ENCODE peak calls at places on chromosome 14, in ten cellular contexts. G is left cardiac atrium; Z is iris pigment epithelial cell; R is MCF 10A; X is SK-MEL-5; B is effector CD4-positive, alpha-beta T cell; K is stimulated activated CD8-positive, alpha-beta memory T cell treated with anti-CD3 and anti-CD28 coated beads, Interleukin-4, amount 100 ng/mL, for 48 hours; Q is cardiac muscle cell; U is stimulated activated CD4-positive, alpha-beta T cell treated with anti-CD3 and anti-CD28 coated beads, Interleukin-4, amount 100 ng/mL, for 4 hours; Y is body of pancreas. V is an unnamed sample.

GRCh38 chr14:69354383-69355154 is 43.5 kb downstream of the ERH start:
- DNase-seq in G (no peak), Z (peak; percentile 11), R (no peak), X (no peak), B (peak; percentile 24), K (peak; percentile 78), Q (no peak), U (peak; percentile 59), Y (no peak), V (peak; percentile 32)

GRCh38 chr14:89575386-89576061 is 158.5 kb upstream of the FOXN3 start:
- DNase-seq in G (no peak), Z (no peak), R (no peak), X (no peak), B (no peak), K (no peak), Q (no peak), U (no peak), Y (no peak), V (no peak)

GRCh38 chr14:22432348-22432976 is 156.6 kb downstream of the DAD1 start:
- DNase-seq in G (no peak), Z (peak; percentile 96), R (peak; percentile 97), X (peak; percentile 90), B (no peak), K (no peak), Q (peak; percentile 97), U (no peak), Y (peak; percentile 67), V (peak; percentile 77)

GRCh38 chr14:59427653-59428578 is 37.3 kb downstream of the GPR135 start:
- DNase-seq in G (peak; percentile 62), Z (peak; percentile 49), R (no peak), X (no peak), B (no peak), K (no peak), Q (peak; percentile 69), U (no peak), Y (no peak), V (no peak)

GRCh38 chr14:59346796-59347510 is 118.2 kb downstream of the GPR135 start:
- DNase-seq in G (no peak), Z (peak; percentile 66), R (no peak), X (no peak), B (no peak), K (no peak), Q (no peak), U (no peak), Y (no peak), V (no peak)

GRCh38 chr14:98754343-98755025 is 517.5 kb downstream of the BCL11B start:
- DNase-seq in G (no peak), Z (no peak), R (peak; percentile 85), X (peak; percentile 9), B (no peak), K (no peak), Q (no peak), U (no peak), Y (no peak), V (no peak)

GRCh38 chr14:61120576-61120975 is 139.5 kb downstream of the SLC38A6 start:
- DNase-seq in G (no peak), Z (no peak), R (no peak), X (no peak), B (no peak), K (no peak), Q (no peak), U (no peak), Y (no peak), V (no peak)

GRCh38 chr14:64966976-64967375 is 5.2 kb downstream of the RAB15 start:
- DNase-seq in G (no peak), Z (no peak), R (no peak), X (no peak), B (no peak), K (no peak), Q (no peak), U (no peak), Y (no peak), V (no peak)

GRCh38 chr14:60951781-60952435 is 29.0 kb downstream of the TRMT5 start:
- DNase-seq in G (no peak), Z (no peak), R (no peak), X (no peak), B (no peak), K (no peak), Q (no peak), U (no peak), Y (no peak), V (no peak)

GRCh38 chr14:24060984-24061913 is 9.4 kb downstream of the CARMIL3 start:
- DNase-seq in G (no peak), Z (no peak), R (no peak), X (no peak), B (no peak), K (no peak), Q (no peak), U (no peak), Y (peak; percentile 55), V (no peak)

GRCh38 chr14:67633451-67634154 is 13.9 kb downstream of the ARG2 start:
- DNase-seq in G (no peak), Z (no peak), R (no peak), X (no peak), B (no peak), K (no peak), Q (no peak), U (no peak), Y (no peak), V (no peak)

GRCh38 chr14:102945346-102946130 is 23.1 kb downstream of the AMN start:
- DNase-seq in G (no peak), Z (no peak), R (no peak), X (no peak), B (no peak), K (no peak), Q (no peak), U (no peak), Y (no peak), V (no peak)

GRCh38 chr14:21529515-21529914 is 3.4 kb upstream of the SALL2 start:
- DNase-seq in G (no peak), Z (no peak), R (no peak), X (no peak), B (no peak), K (no peak), Q (no peak), U (no peak), Y (no peak), V (no peak)

GRCh38 chr14:50347521-50347920 is 35.4 kb downstream of the DMAC2L start:
- DNase-seq in G (no peak), Z (peak; percentile 81), R (peak; percentile 35), X (peak; percentile 24), B (no peak), K (no peak), Q (peak; percentile 75), U (no peak), Y (peak; percentile 28), V (no peak)

GRCh38 chr14:23025181-23025788 is 9.4 kb downstream of the PSMB5 start:
- DNase-seq in G (no peak), Z (no peak), R (no peak), X (no peak), B (no peak), K (no peak), Q (no peak), U (no peak), Y (no peak), V (no peak)

GRCh38 chr14:28596336-28596735 is 170.3 kb upstream of the FOXG1 start:
- DNase-seq in G (no peak), Z (peak; percentile 76), R (peak; percentile 77), X (peak; percentile 19), B (no peak), K (no peak), Q (peak; percentile 74), U (no peak), Y (no peak), V (no peak)

GRCh38 chr14:90545966-90546751 is 149.3 kb downstream of the CALM1 start:
- DNase-seq in G (peak; percentile 49), Z (no peak), R (no peak), X (no peak), B (no peak), K (no peak), Q (no peak), U (no peak), Y (peak; percentile 52), V (no peak)

GRCh38 chr14:105257464-105257863 is 9.1 kb downstream of the BTBD6 start:
- DNase-seq in G (no peak), Z (no peak), R (no peak), X (no peak), B (no peak), K (no peak), Q (no peak), U (no peak), Y (no peak), V (peak; percentile 95)

GRCh38 chr14:51846631-51847488 is 13.6 kb upstream of the GNG2 start:
- DNase-seq in G (peak; percentile 40), Z (peak; percentile 74), R (no peak), X (no peak), B (peak; percentile 84), K (peak; percentile 89), Q (peak; percentile 86), U (peak; percentile 57), Y (peak; percentile 36), V (peak; percentile 67)

GRCh38 chr14:104977681-104978647 is at the start of gene AHNAK2:
- DNase-seq in G (peak; percentile 89), Z (peak; percentile 75), R (peak; percentile 76), X (peak; percentile 77), B (peak; percentile 32), K (peak; percentile 69), Q (peak; percentile 79), U (peak; percentile 61), Y (peak; percentile 85), V (peak; percentile 75)

GRCh38 chr14:26163761-26164160 is 434.1 kb downstream of the NOVA1 start:
- DNase-seq in G (no peak), Z (peak; percentile 58), R (no peak), X (peak; percentile 71), B (no peak), K (no peak), Q (peak; percentile 66), U (no peak), Y (no peak), V (no peak)

GRCh38 chr14:22474730-22475351 is 114.2 kb downstream of the DAD1 start:
- DNase-seq in G (no peak), Z (peak; percentile 54), R (no peak), X (no peak), B (no peak), K (no peak), Q (peak; percentile 36), U (no peak), Y (no peak), V (no peak)

GRCh38 chr14:51539571-51540037 is 112.1 kb upstream of the FRMD6 start:
- DNase-seq in G (no peak), Z (peak; percentile 90), R (peak; percentile 81), X (no peak), B (no peak), K (no peak), Q (peak; percentile 77), U (no peak), Y (no peak), V (no peak)

GRCh38 chr14:25006961-25007795 is 42.8 kb downstream of the STXBP6 start:
- DNase-seq in G (no peak), Z (peak; percentile 94), R (no peak), X (no peak), B (no peak), K (no peak), Q (peak; percentile 87), U (no peak), Y (no peak), V (no peak)

GRCh38 chr14:61839452-61839851 is 77.2 kb downstream of the SNAPC1 start:
- DNase-seq in G (no peak), Z (peak; percentile 27), R (no peak), X (no peak), B (no peak), K (no peak), Q (peak; percentile 84), U (no peak), Y (no peak), V (no peak)

GRCh38 chr14:26761532-26761931 is 163.7 kb upstream of the NOVA1 start:
- DNase-seq in G (no peak), Z (no peak), R (no peak), X (no peak), B (no peak), K (no peak), Q (no peak), U (no peak), Y (peak; percentile 43), V (no peak)

GRCh38 chr14:101070540-101071492 is 167.3 kb upstream of the RTL1 start:
- DNase-seq in G (no peak), Z (no peak), R (no peak), X (no peak), B (no peak), K (peak; percentile 12), Q (no peak), U (no peak), Y (no peak), V (peak; percentile 9)

GRCh38 chr14:77488558-77488957 is 10.1 kb downstream of the ISM2 start:
- DNase-seq in G (no peak), Z (no peak), R (no peak), X (no peak), B (no peak), K (no peak), Q (no peak), U (no peak), Y (no peak), V (no peak)

V was measured in colonic mucosa.